ENCODE peak calls at places on chromosome 6, in seven cellular contexts. B, Q, Y, V, K, N and C are unnamed samples.

GRCh38 chr6:49826743-49827406 is 39.5 kb downstream of the CRISP1 start:
- DNase-seq in V (no peak), N (no peak), Y (no peak), Q (no peak), B (no peak), K (no peak), C (no peak)

GRCh38 chr6:40791004-40791403 is 203.8 kb upstream of the LRFN2 start:
- DNase-seq in N (no peak), Q (no peak), V (no peak), B (no peak), Y (no peak), K (no peak), C (no peak)

GRCh38 chr6:18601515-18602035 is 214.4 kb downstream of the RNF144B start:
- DNase-seq in K (no peak), Y (no peak), V (no peak), B (no peak), Q (no peak), N (no peak), C (no peak)

GRCh38 chr6:1461207-1461606 is 71.8 kb downstream of the FOXF2 start:
- DNase-seq in B (no peak), Y (peak), N (no peak), Q (no peak), V (no peak), K (no peak), C (no peak)

GRCh38 chr6:53309059-53309896 is 39.5 kb downstream of the ELOVL5 start:
- DNase-seq in Q (no peak), V (no peak), N (no peak), B (no peak), K (no peak), Y (peak), C (no peak)

GRCh38 chr6:98841589-98842488 is 7.5 kb downstream of the POU3F2 start:
- DNase-seq in B (no peak), Y (no peak), K (no peak), N (no peak), V (no peak), Q (no peak), C (no peak)

GRCh38 chr6:20866940-20867630 is 332.8 kb downstream of the CDKAL1 start:
- DNase-seq in Q (no peak), K (no peak), B (no peak), V (no peak), N (no peak), Y (peak), C (no peak)

GRCh38 chr6:43989556-43990248 is 137.6 kb downstream of the MRPL14 start:
- DNase-seq in V (no peak), N (no peak), B (no peak), K (no peak), Q (no peak), Y (no peak), C (no peak)

GRCh38 chr6:148760568-148761531 is 14.0 kb downstream of the UST start:
- DNase-seq in N (no peak), K (peak), B (no peak), Q (no peak), V (peak), Y (peak), C (no peak)

GRCh38 chr6:119028106-119028505 is 50.4 kb downstream of the FAM184A start:
- DNase-seq in Y (no peak), B (no peak), Q (no peak), V (no peak), K (no peak), N (no peak), C (no peak)

GRCh38 chr6:139698526-139699182 is 324.2 kb upstream of the CITED2 start:
- DNase-seq in Q (no peak), B (no peak), V (no peak), Y (peak), K (no peak), N (no peak), C (no peak)

GRCh38 chr6:168030881-168031280 is 33.4 kb downstream of the KIF25 start:
- DNase-seq in Y (no peak), V (no peak), Q (no peak), B (no peak), K (no peak), N (no peak), C (no peak)

GRCh38 chr6:624979-625378 is 31.9 kb downstream of the HUS1B start:
- DNase-seq in V (no peak), N (no peak), Q (no peak), Y (peak), B (peak), K (no peak), C (no peak)

GRCh38 chr6:132391391-132392291 is 9.6 kb downstream of the MOXD1 start:
- DNase-seq in Q (no peak), K (no peak), B (no peak), N (no peak), V (no peak), Y (peak), C (no peak)